ENCODE peak calls at places on chromosomes 2 and 18, in eight cellular contexts. R, Y, J, M, U, Q, Z and W are unnamed samples.

GRCh38 chr2:44362207-44363015 is 664 bp downstream of the CAMKMT start:
- DNase-seq in R (no peak), Y (peak; percentile 70), J (peak; percentile 49), M (peak; percentile 42), U (peak; percentile 77), Q (peak; percentile 4), Z (peak; percentile 76), W (peak; percentile 33)

GRCh38 chr2:11790228-11790627 is 43.8 kb downstream of the LPIN1 start:
- DNase-seq in R (no peak), Y (no peak), J (no peak), M (no peak), U (no peak), Q (no peak), Z (no peak), W (no peak)

GRCh38 chr18:68740966-68741365 is 26.1 kb upstream of the TMX3 start:
- DNase-seq in R (no peak), Y (no peak), J (no peak), M (no peak), U (no peak), Q (no peak), Z (no peak), W (no peak)

GRCh38 chr2:184394642-184395041 is 203.7 kb upstream of the ZNF804A start:
- DNase-seq in R (no peak), Y (no peak), J (no peak), M (no peak), U (no peak), Q (no peak), Z (no peak), W (no peak)

GRCh38 chr2:129768485-129769258 is 210.8 kb upstream of the RAB6C start:
- DNase-seq in R (no peak), Y (no peak), J (no peak), M (no peak), U (no peak), Q (no peak), Z (no peak), W (no peak)

GRCh38 chr2:2707111-2708035 is 376.3 kb upstream of the MYT1L start:
- DNase-seq in R (no peak), Y (no peak), J (no peak), M (no peak), U (no peak), Q (no peak), Z (no peak), W (no peak)

GRCh38 chr18:37184209-37184868 is 355.4 kb downstream of the KIAA1328 start:
- DNase-seq in R (no peak), Y (no peak), J (no peak), M (no peak), U (no peak), Q (no peak), Z (no peak), W (no peak)

GRCh38 chr2:57877811-57878572 is 168.6 kb upstream of the VRK2 start:
- DNase-seq in R (no peak), Y (no peak), J (no peak), M (no peak), U (no peak), Q (no peak), Z (no peak), W (no peak)

GRCh38 chr2:239545741-239546392 is 145.0 kb upstream of the HDAC4 start:
- DNase-seq in R (no peak), Y (no peak), J (no peak), M (no peak), U (no peak), Q (no peak), Z (peak; percentile 63), W (no peak)

GRCh38 chr2:207311316-207312005 is 145.7 kb upstream of the KLF7 start:
- DNase-seq in R (no peak), Y (peak; percentile 88), J (peak; percentile 23), M (peak; percentile 28), U (no peak), Q (peak; percentile 60), Z (peak; percentile 81), W (no peak)

GRCh38 chr18:8982416-8983183 is 119.9 kb upstream of the NDUFV2 start:
- DNase-seq in R (no peak), Y (peak; percentile 58), J (peak; percentile 30), M (peak; percentile 67), U (peak; percentile 71), Q (peak; percentile 63), Z (no peak), W (no peak)

GRCh38 chr2:120315367-120316033 is 30.4 kb upstream of the INHBB start:
- DNase-seq in R (no peak), Y (no peak), J (no peak), M (no peak), U (no peak), Q (no peak), Z (no peak), W (no peak)

GRCh38 chr2:120313695-120314615 is 32.0 kb upstream of the INHBB start:
- DNase-seq in R (no peak), Y (no peak), J (no peak), M (no peak), U (no peak), Q (no peak), Z (no peak), W (no peak)

GRCh38 chr2:120312076-120312475 is 33.9 kb upstream of the INHBB start:
- DNase-seq in R (no peak), Y (no peak), J (no peak), M (no peak), U (no peak), Q (no peak), Z (no peak), W (no peak)

GRCh38 chr2:120314656-120315366 is 31.1 kb upstream of the INHBB start:
- DNase-seq in R (no peak), Y (peak; percentile 30), J (no peak), M (peak; percentile 44), U (no peak), Q (no peak), Z (no peak), W (no peak)

GRCh38 chr2:120312861-120313694 is 32.9 kb upstream of the INHBB start:
- DNase-seq in R (peak; percentile 74), Y (peak; percentile 90), J (peak; percentile 84), M (peak; percentile 84), U (peak; percentile 90), Q (peak; percentile 60), Z (peak; percentile 87), W (peak; percentile 23)
- TF ChIP-seq POLR2AphosphoS5 in R (no peak), Y (no peak), J (no peak), M (peak; percentile 19), U (no peak), Q (no peak), Z (no peak), W (no peak)

DNA sequence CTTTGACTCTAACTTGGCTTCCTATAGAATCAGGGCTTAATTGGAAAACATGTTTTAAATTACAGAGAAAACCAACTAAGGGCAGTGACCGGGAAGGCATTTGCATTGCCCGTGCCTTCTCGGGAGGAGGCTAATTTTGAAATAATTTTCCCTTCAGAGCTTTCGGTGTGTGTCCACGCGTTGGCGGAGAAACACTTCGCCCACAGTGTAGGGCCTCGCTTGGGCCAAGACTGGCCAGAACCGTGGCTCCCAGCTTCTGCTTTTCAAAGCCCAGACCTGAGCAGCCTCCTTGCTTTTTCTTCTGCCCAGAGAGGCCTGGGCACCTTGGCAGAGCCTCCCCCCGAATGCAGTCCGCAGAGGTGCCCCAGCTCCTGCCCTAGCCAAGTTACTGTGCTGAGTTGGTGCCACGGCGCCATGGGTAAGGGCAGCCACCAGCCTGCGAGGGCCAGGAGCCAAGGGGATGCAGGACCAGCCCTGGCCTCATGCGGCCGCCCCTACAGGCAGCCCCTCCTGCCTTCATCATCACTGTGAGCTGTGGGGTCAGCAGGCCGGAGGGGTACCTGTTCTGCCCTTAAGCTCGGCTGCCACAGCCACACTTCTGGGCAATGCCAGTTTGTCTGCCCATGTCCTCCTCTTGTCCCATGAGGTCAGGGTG is 57.4 kb downstream of the NFATC1 start:
- DNase-seq in R (no peak), Y (no peak), J (no peak), M (no peak), U (no peak), Q (no peak), Z (no peak), W (no peak)
- TF ChIP-seq POLR2AphosphoS5 in R (peak; percentile 22), Y (no peak), J (no peak), M (no peak), U (no peak), Q (no peak), Z (no peak), W (no peak)

DNA sequence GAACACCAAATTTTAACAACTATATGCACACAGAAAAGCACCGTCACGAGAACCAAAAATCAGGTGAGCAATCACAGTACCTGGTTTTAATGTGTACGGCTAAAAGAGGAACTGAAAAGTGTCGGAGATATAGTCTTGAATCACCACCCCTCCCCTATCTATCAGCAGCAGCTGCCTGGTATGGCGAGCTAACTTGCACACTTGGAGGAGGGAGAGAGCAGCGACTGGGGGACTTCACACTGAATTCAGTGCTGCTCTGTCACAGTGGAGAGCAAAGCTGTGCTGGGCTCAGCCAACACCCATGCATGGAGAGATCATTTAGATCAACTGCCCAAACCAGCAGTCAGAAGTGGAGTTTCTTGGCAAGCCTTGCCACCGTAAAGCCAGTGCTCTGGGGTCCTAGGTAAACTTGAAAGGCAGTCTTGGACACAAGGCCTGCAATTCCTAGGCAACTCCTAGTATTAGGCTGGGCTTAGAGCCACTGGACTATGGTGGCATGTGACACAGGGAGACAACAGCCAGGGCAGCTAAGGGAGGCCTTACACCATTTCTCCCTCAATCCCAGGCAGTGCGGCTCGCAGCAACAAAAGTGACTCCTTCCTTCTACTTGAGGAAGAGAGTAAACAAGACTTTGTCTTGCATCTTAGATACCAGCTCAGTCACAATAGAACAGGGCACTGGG is 89.2 kb upstream of the CD226 start:
- DNase-seq in R (peak; percentile 26), Y (no peak), J (no peak), M (no peak), U (no peak), Q (no peak), Z (no peak), W (peak; percentile 79)
- TF ChIP-seq POLR2AphosphoS5 in R (peak; percentile 33), Y (no peak), J (no peak), M (no peak), U (no peak), Q (no peak), Z (no peak), W (no peak)

DNA sequence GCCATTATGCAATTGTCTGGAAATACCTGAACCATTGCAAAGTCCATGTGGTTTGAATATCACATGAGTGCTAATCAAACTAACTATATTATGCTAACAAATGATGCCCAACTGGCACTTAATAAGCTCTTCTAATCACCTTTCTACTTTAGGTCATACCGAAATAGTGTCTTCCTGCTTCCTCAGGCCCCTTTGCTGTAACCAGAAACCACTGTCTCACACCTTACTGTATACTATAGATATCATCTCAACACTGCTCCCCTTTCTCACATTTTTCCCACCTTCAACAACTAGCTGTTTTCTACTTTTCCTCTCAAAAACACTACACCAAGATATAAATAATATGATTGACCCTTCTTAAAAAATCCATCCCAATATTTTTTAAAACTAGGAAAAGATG is 633.9 kb downstream of the BCL11A start:
- DNase-seq in R (no peak), Y (no peak), J (no peak), M (no peak), U (no peak), Q (no peak), Z (no peak), W (no peak)
- TF ChIP-seq POLR2AphosphoS5 in R (no peak), Y (no peak), J (no peak), M (no peak), U (no peak), Q (no peak), Z (no peak), W (no peak)

GRCh38 chr2:118846667-118847446 is 591 bp downstream of the EN1 start:
- DNase-seq in R (no peak), Y (no peak), J (no peak), M (no peak), U (peak; percentile 54), Q (no peak), Z (no peak), W (no peak)
- TF ChIP-seq POLR2AphosphoS5 in R (no peak), Y (no peak), J (no peak), M (no peak), U (no peak), Q (no peak), Z (no peak), W (no peak)

GRCh38 chr2:85772841-85773491 is 19.2 kb downstream of the ATOH8 start:
- DNase-seq in R (no peak), Y (no peak), J (no peak), M (no peak), U (no peak), Q (no peak), Z (peak; percentile 89), W (no peak)
- TF ChIP-seq POLR2AphosphoS5 in R (no peak), Y (no peak), J (no peak), M (no peak), U (no peak), Q (no peak), Z (peak; percentile 67), W (no peak)